ENCODE peak calls at places on chromosomes 5 and 9, in ten cellular contexts. One of them, this sample, is unnamed.

GRCh38 chr5:159878988-159879471 is 37.3 kb upstream of the ADRA1B start:
- DNase-seq in neural progenitor cell: peak; percentile 95
- DNase-seq in SJSA1: peak; percentile 95
- DNase-seq in endothelial cell of umbilical vein: no peak
- DNase-seq in left ventricle myocardium inferior: peak; percentile 72
- DNase-seq in fibroblast of lung: peak; percentile 80
- DNase-seq in H9: peak; percentile 84
- DNase-seq in Peyer's patch: peak; percentile 67
- DNase-seq in CD4-positive, alpha-beta T cell: no peak
- DNase-seq in iPS DF 6.9: peak; percentile 29
- DNase-seq in this sample: peak; percentile 84

GRCh38 chr5:65742565-65743231 is 20.7 kb downstream of the NLN start:
- DNase-seq in endothelial cell of umbilical vein: peak; percentile 74
- DNase-seq in CD4-positive, alpha-beta T cell: no peak
- DNase-seq in H9: no peak
- DNase-seq in neural progenitor cell: peak; percentile 48
- DNase-seq in SJSA1: no peak
- DNase-seq in fibroblast of lung: peak; percentile 88
- DNase-seq in Peyer's patch: no peak
- DNase-seq in iPS DF 6.9: no peak
- DNase-seq in left ventricle myocardium inferior: no peak
- DNase-seq in this sample: no peak

GRCh38 chr5:139690385-139691274 is 42.5 kb downstream of the CXXC5 start:
- DNase-seq in left ventricle myocardium inferior: no peak
- DNase-seq in SJSA1: no peak
- DNase-seq in H9: no peak
- DNase-seq in CD4-positive, alpha-beta T cell: no peak
- DNase-seq in endothelial cell of umbilical vein: no peak
- DNase-seq in Peyer's patch: no peak
- DNase-seq in iPS DF 6.9: no peak
- DNase-seq in neural progenitor cell: peak; percentile 76
- DNase-seq in fibroblast of lung: peak; percentile 47
- DNase-seq in this sample: peak; percentile 75

GRCh38 chr5:133756756-133757155 is 144.4 kb upstream of the FSTL4 start:
- DNase-seq in iPS DF 6.9: no peak
- DNase-seq in neural progenitor cell: no peak
- DNase-seq in left ventricle myocardium inferior: no peak
- DNase-seq in SJSA1: no peak
- DNase-seq in H9: no peak
- DNase-seq in fibroblast of lung: no peak
- DNase-seq in CD4-positive, alpha-beta T cell: no peak
- DNase-seq in Peyer's patch: no peak
- DNase-seq in endothelial cell of umbilical vein: no peak
- DNase-seq in this sample: no peak

GRCh38 chr9:126507318-126508109 is 106.2 kb upstream of the LMX1B start:
- DNase-seq in Peyer's patch: no peak
- DNase-seq in SJSA1: no peak
- DNase-seq in H9: no peak
- DNase-seq in fibroblast of lung: no peak
- DNase-seq in endothelial cell of umbilical vein: no peak
- DNase-seq in iPS DF 6.9: no peak
- DNase-seq in neural progenitor cell: no peak
- DNase-seq in left ventricle myocardium inferior: no peak
- DNase-seq in CD4-positive, alpha-beta T cell: no peak
- DNase-seq in this sample: no peak

GRCh38 chr5:146890733-146891440 is 12.3 kb upstream of the PPP2R2B start:
- DNase-seq in neural progenitor cell: no peak
- DNase-seq in H9: no peak
- DNase-seq in CD4-positive, alpha-beta T cell: no peak
- DNase-seq in endothelial cell of umbilical vein: no peak
- DNase-seq in SJSA1: no peak
- DNase-seq in fibroblast of lung: no peak
- DNase-seq in Peyer's patch: no peak
- DNase-seq in iPS DF 6.9: no peak
- DNase-seq in left ventricle myocardium inferior: no peak
- DNase-seq in this sample: no peak

GRCh38 chr5:138032572-138033274 is at the start of gene FAM13B:
- DNase-seq in endothelial cell of umbilical vein: peak; percentile 80
- DNase-seq in H9: peak; percentile 91
- DNase-seq in SJSA1: peak; percentile 88
- DNase-seq in CD4-positive, alpha-beta T cell: peak; percentile 75
- DNase-seq in neural progenitor cell: peak; percentile 94
- DNase-seq in Peyer's patch: peak; percentile 89
- DNase-seq in iPS DF 6.9: no peak
- DNase-seq in fibroblast of lung: peak; percentile 72
- DNase-seq in left ventricle myocardium inferior: peak; percentile 80
- DNase-seq in this sample: peak; percentile 79

GRCh38 chr9:75147638-75148037 is 59.3 kb downstream of the OSTF1 start:
- DNase-seq in left ventricle myocardium inferior: no peak
- DNase-seq in CD4-positive, alpha-beta T cell: no peak
- DNase-seq in neural progenitor cell: no peak
- DNase-seq in SJSA1: no peak
- DNase-seq in H9: no peak
- DNase-seq in Peyer's patch: no peak
- DNase-seq in fibroblast of lung: no peak
- DNase-seq in endothelial cell of umbilical vein: peak; percentile 70
- DNase-seq in iPS DF 6.9: no peak
- DNase-seq in this sample: no peak

GRCh38 chr5:54646285-54647101 is 128.9 kb downstream of the SNX18 start:
- DNase-seq in neural progenitor cell: peak; percentile 64
- DNase-seq in iPS DF 6.9: no peak
- DNase-seq in SJSA1: peak; percentile 51
- DNase-seq in H9: peak; percentile 42
- DNase-seq in endothelial cell of umbilical vein: peak; percentile 73
- DNase-seq in CD4-positive, alpha-beta T cell: peak; percentile 57
- DNase-seq in Peyer's patch: peak; percentile 89
- DNase-seq in left ventricle myocardium inferior: peak; percentile 88
- DNase-seq in fibroblast of lung: peak; percentile 95
- DNase-seq in this sample: peak; percentile 50

GRCh38 chr5:149575131-149575530 is 6.2 kb upstream of the ARHGEF37 start:
- DNase-seq in left ventricle myocardium inferior: no peak
- DNase-seq in H9: no peak
- DNase-seq in CD4-positive, alpha-beta T cell: no peak
- DNase-seq in Peyer's patch: no peak
- DNase-seq in endothelial cell of umbilical vein: peak; percentile 73
- DNase-seq in SJSA1: no peak
- DNase-seq in fibroblast of lung: no peak
- DNase-seq in neural progenitor cell: no peak
- DNase-seq in iPS DF 6.9: no peak
- DNase-seq in this sample: no peak

GRCh38 chr9:33638516-33638915 is 114.5 kb downstream of the ANKRD18B start:
- DNase-seq in fibroblast of lung: no peak
- DNase-seq in iPS DF 6.9: no peak
- DNase-seq in neural progenitor cell: no peak
- DNase-seq in left ventricle myocardium inferior: no peak
- DNase-seq in CD4-positive, alpha-beta T cell: no peak
- DNase-seq in endothelial cell of umbilical vein: no peak
- DNase-seq in H9: no peak
- DNase-seq in SJSA1: no peak
- DNase-seq in Peyer's patch: no peak
- DNase-seq in this sample: no peak

GRCh38 chr9:119369670-119370366 is 583 bp upstream of the BRINP1 start:
- DNase-seq in CD4-positive, alpha-beta T cell: no peak
- DNase-seq in SJSA1: no peak
- DNase-seq in endothelial cell of umbilical vein: no peak
- DNase-seq in neural progenitor cell: no peak
- DNase-seq in fibroblast of lung: no peak
- DNase-seq in H9: no peak
- DNase-seq in Peyer's patch: no peak
- DNase-seq in iPS DF 6.9: no peak
- DNase-seq in left ventricle myocardium inferior: no peak
- DNase-seq in this sample: no peak

GRCh38 chr9:2778816-2779215 is 61.5 kb downstream of the KCNV2 start:
- DNase-seq in neural progenitor cell: no peak
- DNase-seq in iPS DF 6.9: no peak
- DNase-seq in endothelial cell of umbilical vein: no peak
- DNase-seq in H9: no peak
- DNase-seq in CD4-positive, alpha-beta T cell: no peak
- DNase-seq in fibroblast of lung: no peak
- DNase-seq in left ventricle myocardium inferior: no peak
- DNase-seq in Peyer's patch: no peak
- DNase-seq in SJSA1: no peak
- DNase-seq in this sample: no peak

GRCh38 chr5:133569347-133569746 is 43.0 kb downstream of the FSTL4 start:
- DNase-seq in endothelial cell of umbilical vein: no peak
- DNase-seq in iPS DF 6.9: no peak
- DNase-seq in Peyer's patch: no peak
- DNase-seq in left ventricle myocardium inferior: no peak
- DNase-seq in SJSA1: no peak
- DNase-seq in fibroblast of lung: peak; percentile 81
- DNase-seq in CD4-positive, alpha-beta T cell: no peak
- DNase-seq in H9: no peak
- DNase-seq in neural progenitor cell: no peak
- DNase-seq in this sample: no peak

GRCh38 chr5:119578937-119579336 is 50.4 kb upstream of the FAM170A start:
- DNase-seq in neural progenitor cell: peak; percentile 50
- DNase-seq in left ventricle myocardium inferior: no peak
- DNase-seq in endothelial cell of umbilical vein: peak; percentile 25
- DNase-seq in CD4-positive, alpha-beta T cell: no peak
- DNase-seq in iPS DF 6.9: peak; percentile 61
- DNase-seq in Peyer's patch: no peak
- DNase-seq in H9: peak; percentile 64
- DNase-seq in fibroblast of lung: peak; percentile 16
- DNase-seq in SJSA1: no peak
- DNase-seq in this sample: no peak

GRCh38 chr5:106321242-106321641 is 1349.5 kb downstream of the EFNA5 start:
- DNase-seq in left ventricle myocardium inferior: no peak
- DNase-seq in endothelial cell of umbilical vein: no peak
- DNase-seq in SJSA1: no peak
- DNase-seq in neural progenitor cell: no peak
- DNase-seq in fibroblast of lung: no peak
- DNase-seq in H9: no peak
- DNase-seq in Peyer's patch: no peak
- DNase-seq in iPS DF 6.9: no peak
- DNase-seq in CD4-positive, alpha-beta T cell: no peak
- DNase-seq in this sample: no peak

GRCh38 chr5:33319841-33320240 is 120.9 kb upstream of the TARS1 start:
- DNase-seq in fibroblast of lung: no peak
- DNase-seq in Peyer's patch: no peak
- DNase-seq in H9: no peak
- DNase-seq in iPS DF 6.9: no peak
- DNase-seq in SJSA1: no peak
- DNase-seq in left ventricle myocardium inferior: no peak
- DNase-seq in endothelial cell of umbilical vein: peak; percentile 37
- DNase-seq in CD4-positive, alpha-beta T cell: no peak
- DNase-seq in neural progenitor cell: no peak
- DNase-seq in this sample: no peak
- H3K27ac ChIP-seq in fibroblast of lung: peak overlapping the region; percentile 82
- H3K27ac ChIP-seq in Peyer's patch: no peak overlapping the region
- H3K27ac ChIP-seq in H9: no peak overlapping the region
- H3K27ac ChIP-seq in iPS DF 6.9: no peak overlapping the region
- H3K27ac ChIP-seq in SJSA1: no peak overlapping the region
- H3K27ac ChIP-seq in left ventricle myocardium inferior: peak overlapping the region; percentile 49
- H3K27ac ChIP-seq in endothelial cell of umbilical vein: peak overlapping the region; percentile 98
- H3K27ac ChIP-seq in CD4-positive, alpha-beta T cell: no peak overlapping the region
- H3K27ac ChIP-seq in neural progenitor cell: no peak overlapping the region
- H3K27ac ChIP-seq in this sample: peak overlapping the region; percentile 73

GRCh38 chr5:13027886-13028285 is 916.6 kb downstream of the DNAH5 start:
- DNase-seq in Peyer's patch: no peak
- DNase-seq in CD4-positive, alpha-beta T cell: no peak
- DNase-seq in endothelial cell of umbilical vein: no peak
- DNase-seq in iPS DF 6.9: no peak
- DNase-seq in H9: no peak
- DNase-seq in fibroblast of lung: no peak
- DNase-seq in left ventricle myocardium inferior: no peak
- DNase-seq in SJSA1: no peak
- DNase-seq in neural progenitor cell: no peak
- DNase-seq in this sample: no peak
- H3K9me3 ChIP-seq in Peyer's patch: no peaks in the 10 kb centered on the region
- H3K9me3 ChIP-seq in CD4-positive, alpha-beta T cell: no peaks in the 10 kb centered on the region
- H3K9me3 ChIP-seq in endothelial cell of umbilical vein: no peaks in the 10 kb centered on the region
- H3K9me3 ChIP-seq in iPS DF 6.9: no peaks in the 10 kb centered on the region
- H3K9me3 ChIP-seq in H9: no peaks in the 10 kb centered on the region
- H3K9me3 ChIP-seq in fibroblast of lung: no peaks in the 10 kb centered on the region
- H3K9me3 ChIP-seq in left ventricle myocardium inferior: peaks cover 4% of the 10 kb centered on the region
- H3K9me3 ChIP-seq in SJSA1: no peaks in the 10 kb centered on the region
- H3K9me3 ChIP-seq in neural progenitor cell: no peaks in the 10 kb centered on the region
- H3K9me3 ChIP-seq in this sample: no peaks in the 10 kb centered on the region

GRCh38 chr5:151095341-151096000 is 14.6 kb upstream of the TNIP1 start:
- DNase-seq in endothelial cell of umbilical vein: peak; percentile 64
- DNase-seq in Peyer's patch: peak; percentile 93
- DNase-seq in SJSA1: no peak
- DNase-seq in H9: no peak
- DNase-seq in iPS DF 6.9: no peak
- DNase-seq in CD4-positive, alpha-beta T cell: no peak
- DNase-seq in left ventricle myocardium inferior: peak; percentile 61
- DNase-seq in fibroblast of lung: peak; percentile 53
- DNase-seq in neural progenitor cell: no peak
- DNase-seq in this sample: peak; percentile 53
- H3K27ac ChIP-seq in endothelial cell of umbilical vein: no peak overlapping the region
- H3K27ac ChIP-seq in Peyer's patch: peak overlapping the region; percentile 90
- H3K27ac ChIP-seq in SJSA1: peak overlapping the region; percentile 95
- H3K27ac ChIP-seq in H9: no peak overlapping the region
- H3K27ac ChIP-seq in iPS DF 6.9: no peak overlapping the region
- H3K27ac ChIP-seq in CD4-positive, alpha-beta T cell: peak overlapping the region; percentile 48
- H3K27ac ChIP-seq in left ventricle myocardium inferior: peak overlapping the region; percentile 73
- H3K27ac ChIP-seq in fibroblast of lung: peak overlapping the region; percentile 22
- H3K27ac ChIP-seq in neural progenitor cell: no peak overlapping the region
- H3K27ac ChIP-seq in this sample: peak overlapping the region; percentile 42

DNA sequence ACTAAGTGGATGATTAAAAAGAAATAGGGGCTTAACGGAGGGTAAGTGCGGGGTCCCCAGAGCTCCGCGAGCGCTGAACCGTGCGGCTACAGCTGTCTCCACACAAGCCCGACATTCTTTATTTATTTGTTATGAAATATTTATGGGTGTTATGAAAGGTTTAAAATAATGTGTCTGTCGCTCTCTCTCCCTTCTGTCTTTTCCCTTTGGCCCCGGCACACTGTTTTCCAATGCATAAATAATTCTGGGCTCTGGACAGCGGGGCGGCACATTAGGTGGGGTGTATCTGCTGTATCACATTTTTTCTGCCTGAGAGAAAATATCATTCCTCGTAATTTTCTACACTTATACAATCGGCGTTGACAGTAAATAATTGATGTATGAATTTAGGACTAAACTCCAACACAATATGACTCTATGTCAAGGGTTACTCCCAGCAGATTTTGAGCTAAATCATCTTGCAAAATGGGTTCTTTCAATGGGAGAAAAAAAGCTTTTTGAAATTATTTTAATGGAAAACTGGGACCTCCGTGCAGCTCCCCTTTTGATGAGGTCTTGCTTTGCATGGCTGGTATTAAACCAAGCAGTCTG is 370.4 kb upstream of the IRX4 start:
- DNase-seq in endothelial cell of umbilical vein: no peak
- DNase-seq in H9: no peak
- DNase-seq in Peyer's patch: no peak
- DNase-seq in SJSA1: no peak
- DNase-seq in neural progenitor cell: no peak
- DNase-seq in iPS DF 6.9: no peak
- DNase-seq in left ventricle myocardium inferior: no peak
- DNase-seq in fibroblast of lung: no peak
- DNase-seq in CD4-positive, alpha-beta T cell: no peak
- DNase-seq in this sample: no peak
- H3K9me3 ChIP-seq in endothelial cell of umbilical vein: peaks cover 5% of the 10 kb centered on the region
- H3K9me3 ChIP-seq in H9: no peaks in the 10 kb centered on the region
- H3K9me3 ChIP-seq in Peyer's patch: no peaks in the 10 kb centered on the region
- H3K9me3 ChIP-seq in SJSA1: peaks cover 50% of the 10 kb centered on the region
- H3K9me3 ChIP-seq in neural progenitor cell: no peaks in the 10 kb centered on the region
- H3K9me3 ChIP-seq in iPS DF 6.9: no peaks in the 10 kb centered on the region
- H3K9me3 ChIP-seq in left ventricle myocardium inferior: peaks cover under 1% of the 10 kb centered on the region
- H3K9me3 ChIP-seq in fibroblast of lung: no peaks in the 10 kb centered on the region
- H3K9me3 ChIP-seq in CD4-positive, alpha-beta T cell: no peaks in the 10 kb centered on the region
- H3K9me3 ChIP-seq in this sample: no peaks in the 10 kb centered on the region